ENCODE peak calls at places on chromosomes 2 and 18, in ten cellular contexts. V, W, U, C, Y, P, B, R, O and A are unnamed samples.

GRCh38 chr2:8277921-8278571 is 403.8 kb upstream of the ID2 start:
- DNase-seq in V (no peak), W (no peak), U (no peak), C (no peak), Y (no peak), P (no peak), B (no peak), R (no peak), O (no peak), A (no peak)

GRCh38 chr2:206981739-206982336 is 42.5 kb downstream of the CPO start:
- DNase-seq in V (peak; percentile 79), W (peak; percentile 72), U (peak; percentile 61), C (peak; percentile 73), Y (peak; percentile 72), P (peak; percentile 75), B (peak; percentile 75), R (peak; percentile 27), O (peak; percentile 30), A (peak; percentile 78)

GRCh38 chr18:3264362-3264761 is 2.4 kb downstream of the MYL12B start:
- DNase-seq in V (no peak), W (no peak), U (no peak), C (no peak), Y (no peak), P (no peak), B (no peak), R (no peak), O (no peak), A (no peak)

GRCh38 chr2:112481050-112481527 is 867 bp upstream of the TTL start:
- DNase-seq in V (peak; percentile 85), W (peak; percentile 85), U (peak; percentile 72), C (peak; percentile 85), Y (peak; percentile 89), P (peak; percentile 86), B (peak; percentile 90), R (peak; percentile 72), O (peak; percentile 75), A (peak; percentile 78)

GRCh38 chr2:235087812-235088607 is 136.2 kb downstream of the SH3BP4 start:
- DNase-seq in V (no peak), W (peak; percentile 75), U (peak; percentile 38), C (no peak), Y (peak; percentile 51), P (no peak), B (peak; percentile 59), R (no peak), O (peak; percentile 15), A (no peak)

GRCh38 chr2:74264281-74264680 is 65.9 kb downstream of the MTHFD2 start:
- DNase-seq in V (no peak), W (no peak), U (no peak), C (no peak), Y (no peak), P (no peak), B (no peak), R (no peak), O (no peak), A (no peak)

GRCh38 chr2:119011910-119012209 is 69.9 kb downstream of the MARCO start:
- DNase-seq in V (no peak), W (no peak), U (no peak), C (no peak), Y (no peak), P (no peak), B (no peak), R (no peak), O (no peak), A (no peak)

GRCh38 chr2:156310773-156311172 is 21.7 kb downstream of the NR4A2 start:
- DNase-seq in V (no peak), W (no peak), U (no peak), C (no peak), Y (no peak), P (no peak), B (no peak), R (no peak), O (no peak), A (no peak)

GRCh38 chr2:160464996-160465395 is 28.6 kb downstream of the RBMS1 start:
- DNase-seq in V (no peak), W (no peak), U (no peak), C (no peak), Y (no peak), P (no peak), B (no peak), R (no peak), O (no peak), A (no peak)

GRCh38 chr2:38178142-38178541 is 102.2 kb upstream of the CYP1B1 start:
- DNase-seq in V (no peak), W (peak; percentile 34), U (peak; percentile 37), C (peak; percentile 66), Y (peak; percentile 56), P (no peak), B (no peak), R (no peak), O (peak; percentile 40), A (no peak)

GRCh38 chr2:25380586-25381360 is 39.0 kb upstream of the DNMT3A start:
- DNase-seq in V (no peak), W (no peak), U (no peak), C (no peak), Y (peak; percentile 21), P (no peak), B (no peak), R (no peak), O (peak; percentile 74), A (peak; percentile 16)

GRCh38 chr2:212665948-212666347 is 127.3 kb upstream of the ERBB4 start:
- DNase-seq in V (no peak), W (no peak), U (no peak), C (no peak), Y (no peak), P (no peak), B (no peak), R (no peak), O (no peak), A (no peak)

GRCh38 chr2:36356199-36356989 is 816 bp downstream of the CRIM1 start:
- DNase-seq in V (peak; percentile 23), W (peak; percentile 57), U (peak; percentile 21), C (no peak), Y (peak; percentile 78), P (peak; percentile 78), B (peak; percentile 75), R (no peak), O (peak; percentile 38), A (peak; percentile 52)

GRCh38 chr2:224958873-224959272 is 83.4 kb downstream of the DOCK10 start:
- DNase-seq in V (no peak), W (no peak), U (no peak), C (no peak), Y (no peak), P (no peak), B (no peak), R (no peak), O (no peak), A (no peak)

GRCh38 chr2:2107140-2107539 is 223.9 kb downstream of the MYT1L start:
- DNase-seq in V (no peak), W (peak; percentile 62), U (no peak), C (no peak), Y (no peak), P (no peak), B (no peak), R (no peak), O (no peak), A (no peak)

GRCh38 chr2:168056242-168056641 is 191.2 kb downstream of the STK39 start:
- DNase-seq in V (no peak), W (no peak), U (no peak), C (no peak), Y (no peak), P (no peak), B (no peak), R (no peak), O (no peak), A (no peak)

GRCh38 chr2:192887296-192887695 is 692.6 kb upstream of the TMEFF2 start:
- DNase-seq in V (no peak), W (no peak), U (no peak), C (no peak), Y (no peak), P (no peak), B (no peak), R (no peak), O (no peak), A (no peak)

GRCh38 chr2:85889648-85890281 is 975 bp upstream of the ST3GAL5 start:
- DNase-seq in V (no peak), W (no peak), U (no peak), C (peak; percentile 62), Y (peak; percentile 69), P (no peak), B (peak; percentile 45), R (no peak), O (peak; percentile 46), A (no peak)
- H3K4me1 ChIP-seq in V (peaks cover 36% of the 10 kb centered on the region), W (peaks cover 37% of the 10 kb centered on the region), U (peaks cover 22% of the 10 kb centered on the region), C (peaks cover 23% of the 10 kb centered on the region), Y (peaks cover 66% of the 10 kb centered on the region), P (peaks cover 6% of the 10 kb centered on the region), B (peaks cover 23% of the 10 kb centered on the region), R (peaks cover 51% of the 10 kb centered on the region), O (peaks cover 33% of the 10 kb centered on the region), A (peaks cover 70% of the 10 kb centered on the region)

GRCh38 chr2:75833386-75833785 is 122.7 kb upstream of the GCFC2 start:
- DNase-seq in V (no peak), W (no peak), U (no peak), C (no peak), Y (no peak), P (no peak), B (no peak), R (no peak), O (no peak), A (no peak)
- H3K27ac ChIP-seq in V (no peak overlapping the region), W (no peak overlapping the region), U (no peak overlapping the region), C (no peak overlapping the region), Y (no peak overlapping the region), P (no peak overlapping the region), B (no peak overlapping the region), R (no peak overlapping the region), O (no peak overlapping the region), A (no peak overlapping the region)

GRCh38 chr2:239202836-239203235 is 198.0 kb downstream of the HDAC4 start:
- DNase-seq in V (no peak), W (no peak), U (no peak), C (no peak), Y (no peak), P (no peak), B (no peak), R (no peak), O (peak; percentile 44), A (no peak)
- H3K4me1 ChIP-seq in V (no peaks in the 10 kb centered on the region), W (peaks cover 34% of the 10 kb centered on the region), U (peaks cover 14% of the 10 kb centered on the region), C (no peaks in the 10 kb centered on the region), Y (peaks cover 15% of the 10 kb centered on the region), P (peaks cover 8% of the 10 kb centered on the region), B (peaks cover 11% of the 10 kb centered on the region), R (peaks cover 21% of the 10 kb centered on the region), O (peaks cover 74% of the 10 kb centered on the region), A (no peaks in the 10 kb centered on the region)

GRCh38 chr2:54402350-54402749 is 53.8 kb upstream of the SPTBN1 start:
- DNase-seq in V (peak; percentile 61), W (peak; percentile 82), U (peak; percentile 38), C (peak; percentile 55), Y (no peak), P (no peak), B (no peak), R (no peak), O (peak; percentile 46), A (no peak)
- H3K27ac ChIP-seq in V (no peak overlapping the region), W (peak overlapping the region; percentile 71), U (peak overlapping the region; percentile 70), C (peak overlapping the region; percentile 55), Y (peak overlapping the region; percentile 32), P (no peak overlapping the region), B (no peak overlapping the region), R (no peak overlapping the region), O (peak overlapping the region; percentile 66), A (no peak overlapping the region)